ENCODE peak calls at places on chromosomes 6 and 20, in ten cellular contexts. One of them, this sample, is unnamed. For H3K36me3, the result is how much of the 10 kb centered on the place peaks cover.

GRCh38 chr6:17914651-17915050 is 72.8 kb downstream of the KIF13A start:
- DNase-seq in fibroblast of lung: no peak
- DNase-seq in stomach: no peak
- DNase-seq in neural progenitor cell: no peak
- DNase-seq in tibial nerve: no peak
- DNase-seq in uterus: no peak
- DNase-seq in heart left ventricle: no peak
- DNase-seq in Panc1: no peak
- DNase-seq in pancreas: no peak
- DNase-seq in BJ: no peak
- DNase-seq in this sample: no peak

GRCh38 chr20:63758152-63758551 is 18.6 kb downstream of the SLC2A4RG start:
- DNase-seq in tibial nerve: no peak
- DNase-seq in Panc1: no peak
- DNase-seq in BJ: no peak
- DNase-seq in pancreas: no peak
- DNase-seq in fibroblast of lung: no peak
- DNase-seq in stomach: no peak
- DNase-seq in heart left ventricle: peak
- DNase-seq in uterus: no peak
- DNase-seq in neural progenitor cell: no peak
- DNase-seq in this sample: no peak

GRCh38 chr6:83047065-83047754 is 18.4 kb downstream of the UBE3D start:
- DNase-seq in stomach: no peak
- DNase-seq in heart left ventricle: no peak
- DNase-seq in fibroblast of lung: no peak
- DNase-seq in pancreas: no peak
- DNase-seq in uterus: no peak
- DNase-seq in Panc1: no peak
- DNase-seq in tibial nerve: no peak
- DNase-seq in BJ: no peak
- DNase-seq in neural progenitor cell: peak
- DNase-seq in this sample: no peak

GRCh38 chr6:18598865-18599264 is 211.7 kb downstream of the RNF144B start:
- DNase-seq in fibroblast of lung: no peak
- DNase-seq in tibial nerve: no peak
- DNase-seq in pancreas: no peak
- DNase-seq in uterus: no peak
- DNase-seq in Panc1: no peak
- DNase-seq in neural progenitor cell: no peak
- DNase-seq in BJ: no peak
- DNase-seq in heart left ventricle: no peak
- DNase-seq in stomach: no peak
- DNase-seq in this sample: no peak

GRCh38 chr20:38165089-38165965 is at the start of gene TGM2:
- DNase-seq in Panc1: peak
- DNase-seq in fibroblast of lung: peak
- DNase-seq in uterus: peak
- DNase-seq in tibial nerve: no peak
- DNase-seq in BJ: no peak
- DNase-seq in stomach: peak
- DNase-seq in pancreas: peak
- DNase-seq in neural progenitor cell: peak
- DNase-seq in heart left ventricle: peak
- DNase-seq in this sample: no peak

GRCh38 chr6:170403451-170403850 is 96.9 kb downstream of the FAM120B start:
- DNase-seq in stomach: no peak
- DNase-seq in pancreas: no peak
- DNase-seq in Panc1: no peak
- DNase-seq in fibroblast of lung: peak
- DNase-seq in tibial nerve: no peak
- DNase-seq in uterus: no peak
- DNase-seq in heart left ventricle: no peak
- DNase-seq in neural progenitor cell: peak
- DNase-seq in BJ: no peak
- DNase-seq in this sample: no peak

GRCh38 chr6:102026649-102027048 is 633.1 kb downstream of the GRIK2 start:
- DNase-seq in pancreas: no peak
- DNase-seq in fibroblast of lung: no peak
- DNase-seq in stomach: no peak
- DNase-seq in Panc1: no peak
- DNase-seq in BJ: no peak
- DNase-seq in heart left ventricle: no peak
- DNase-seq in tibial nerve: no peak
- DNase-seq in uterus: no peak
- DNase-seq in neural progenitor cell: no peak
- DNase-seq in this sample: no peak

GRCh38 chr6:156662025-156662445 is 115.1 kb upstream of the ARID1B start:
- DNase-seq in stomach: no peak
- DNase-seq in pancreas: peak
- DNase-seq in heart left ventricle: no peak
- DNase-seq in BJ: peak
- DNase-seq in tibial nerve: no peak
- DNase-seq in uterus: no peak
- DNase-seq in neural progenitor cell: peak
- DNase-seq in fibroblast of lung: no peak
- DNase-seq in Panc1: peak
- DNase-seq in this sample: no peak

GRCh38 chr6:46900266-46900665 is 21.5 kb downstream of the ADGRF5 start:
- DNase-seq in heart left ventricle: no peak
- DNase-seq in fibroblast of lung: no peak
- DNase-seq in neural progenitor cell: no peak
- DNase-seq in stomach: no peak
- DNase-seq in tibial nerve: no peak
- DNase-seq in uterus: no peak
- DNase-seq in BJ: no peak
- DNase-seq in Panc1: no peak
- DNase-seq in pancreas: no peak
- DNase-seq in this sample: no peak

GRCh38 chr6:48078092-48078491 is 32.9 kb downstream of the PTCHD4 start:
- DNase-seq in heart left ventricle: no peak
- DNase-seq in stomach: no peak
- DNase-seq in pancreas: no peak
- DNase-seq in neural progenitor cell: no peak
- DNase-seq in uterus: no peak
- DNase-seq in tibial nerve: no peak
- DNase-seq in fibroblast of lung: peak
- DNase-seq in BJ: no peak
- DNase-seq in Panc1: no peak
- DNase-seq in this sample: no peak

GRCh38 chr20:343107-343506 is 3.8 kb upstream of the NRSN2 start:
- DNase-seq in heart left ventricle: no peak
- DNase-seq in tibial nerve: no peak
- DNase-seq in Panc1: no peak
- DNase-seq in neural progenitor cell: no peak
- DNase-seq in stomach: no peak
- DNase-seq in fibroblast of lung: no peak
- DNase-seq in pancreas: no peak
- DNase-seq in uterus: no peak
- DNase-seq in BJ: no peak
- DNase-seq in this sample: no peak

GRCh38 chr6:38262041-38262440 is 377.7 kb downstream of the BTBD9 start:
- DNase-seq in uterus: no peak
- DNase-seq in Panc1: peak
- DNase-seq in stomach: no peak
- DNase-seq in tibial nerve: no peak
- DNase-seq in BJ: peak
- DNase-seq in neural progenitor cell: no peak
- DNase-seq in heart left ventricle: no peak
- DNase-seq in pancreas: no peak
- DNase-seq in fibroblast of lung: peak
- DNase-seq in this sample: peak

GRCh38 chr6:126033696-126034095 is 47.4 kb downstream of the TRMT11 start:
- DNase-seq in BJ: peak
- DNase-seq in stomach: no peak
- DNase-seq in tibial nerve: peak
- DNase-seq in Panc1: no peak
- DNase-seq in uterus: peak
- DNase-seq in fibroblast of lung: peak
- DNase-seq in heart left ventricle: no peak
- DNase-seq in neural progenitor cell: peak
- DNase-seq in pancreas: no peak
- DNase-seq in this sample: peak

GRCh38 chr20:41213150-41213820 is 75.9 kb downstream of the PLCG1 start:
- DNase-seq in uterus: no peak
- DNase-seq in tibial nerve: no peak
- DNase-seq in pancreas: no peak
- DNase-seq in neural progenitor cell: no peak
- DNase-seq in BJ: no peak
- DNase-seq in heart left ventricle: no peak
- DNase-seq in Panc1: no peak
- DNase-seq in fibroblast of lung: peak
- DNase-seq in stomach: no peak
- DNase-seq in this sample: no peak

GRCh38 chr6:8652710-8653109 is 217.4 kb upstream of the SLC35B3 start:
- DNase-seq in tibial nerve: no peak
- DNase-seq in fibroblast of lung: no peak
- DNase-seq in stomach: no peak
- DNase-seq in neural progenitor cell: no peak
- DNase-seq in BJ: no peak
- DNase-seq in heart left ventricle: no peak
- DNase-seq in pancreas: no peak
- DNase-seq in uterus: no peak
- DNase-seq in Panc1: no peak
- DNase-seq in this sample: no peak

GRCh38 chr6:117206951-117207687 is 58.2 kb upstream of the VGLL2 start:
- DNase-seq in BJ: no peak
- DNase-seq in neural progenitor cell: peak
- DNase-seq in Panc1: no peak
- DNase-seq in fibroblast of lung: no peak
- DNase-seq in stomach: no peak
- DNase-seq in tibial nerve: no peak
- DNase-seq in pancreas: no peak
- DNase-seq in uterus: no peak
- DNase-seq in heart left ventricle: no peak
- DNase-seq in this sample: no peak

GRCh38 chr6:110689275-110689935 is 125.9 kb downstream of the CDK19 start:
- DNase-seq in heart left ventricle: no peak
- DNase-seq in tibial nerve: no peak
- DNase-seq in pancreas: no peak
- DNase-seq in uterus: no peak
- DNase-seq in stomach: no peak
- DNase-seq in Panc1: no peak
- DNase-seq in BJ: no peak
- DNase-seq in neural progenitor cell: no peak
- DNase-seq in fibroblast of lung: no peak
- DNase-seq in this sample: no peak

GRCh38 chr6:105879902-105880547 is 206.1 kb upstream of the PRDM1 start:
- DNase-seq in neural progenitor cell: no peak
- DNase-seq in pancreas: no peak
- DNase-seq in fibroblast of lung: no peak
- DNase-seq in stomach: no peak
- DNase-seq in tibial nerve: peak
- DNase-seq in uterus: peak
- DNase-seq in BJ: no peak
- DNase-seq in heart left ventricle: no peak
- DNase-seq in Panc1: no peak
- DNase-seq in this sample: no peak

DNA sequence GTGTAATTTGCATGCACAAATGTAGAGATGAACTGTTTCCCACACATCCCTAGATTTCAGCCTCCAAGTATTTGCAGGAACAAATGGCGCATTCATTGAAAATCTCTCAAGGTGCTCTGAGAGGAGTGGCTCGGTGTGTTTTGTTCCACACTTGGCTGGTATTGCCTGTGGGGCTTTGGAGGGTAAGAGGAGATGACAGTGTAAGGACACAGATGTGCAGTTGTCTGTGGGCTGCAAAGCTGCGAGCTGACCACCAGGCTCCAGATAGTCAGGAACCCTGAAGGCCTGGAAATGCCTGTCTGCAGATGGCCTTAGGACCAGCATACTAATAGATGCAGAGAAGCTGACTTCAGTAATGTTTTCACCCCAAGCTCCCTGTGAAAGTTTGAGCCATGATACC is 57.7 kb upstream of the PBOV1 start:
- DNase-seq in stomach: no peak
- DNase-seq in fibroblast of lung: no peak
- DNase-seq in Panc1: no peak
- DNase-seq in heart left ventricle: no peak
- DNase-seq in uterus: no peak
- DNase-seq in tibial nerve: no peak
- DNase-seq in BJ: no peak
- DNase-seq in neural progenitor cell: peak
- DNase-seq in pancreas: no peak
- DNase-seq in this sample: no peak
- TF ChIP-seq CTCF in stomach: no peak
- TF ChIP-seq CTCF in fibroblast of lung: no peak
- TF ChIP-seq CTCF in Panc1: no peak
- TF ChIP-seq CTCF in heart left ventricle: no peak
- TF ChIP-seq CTCF in uterus: no peak
- TF ChIP-seq CTCF in tibial nerve: no peak
- TF ChIP-seq CTCF in BJ: no peak
- TF ChIP-seq CTCF in neural progenitor cell: no peak
- TF ChIP-seq CTCF in pancreas: no peak
- TF ChIP-seq CTCF in this sample: no peak

DNA sequence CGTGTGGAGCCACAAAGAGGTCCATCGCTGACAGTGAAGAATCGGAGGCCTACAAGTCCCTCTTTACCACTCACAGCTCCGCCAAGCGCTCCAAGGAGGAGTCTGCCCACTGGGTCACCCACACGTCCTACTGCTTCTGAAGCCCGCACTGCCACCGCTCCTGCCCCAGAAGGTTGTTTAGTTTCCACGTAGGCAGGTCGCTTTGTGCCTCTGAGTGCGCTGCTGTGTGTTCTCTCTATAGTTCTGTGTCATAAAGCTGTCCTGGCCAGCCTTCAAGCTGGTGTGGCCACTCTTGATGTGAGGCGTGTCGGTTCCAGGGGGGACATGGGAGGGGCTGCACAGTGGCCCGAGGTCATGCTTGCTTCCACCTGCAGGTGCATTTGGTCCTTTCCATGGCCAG is 6.4 kb upstream of the FAM209A start:
- DNase-seq in BJ: no peak
- DNase-seq in stomach: no peak
- DNase-seq in Panc1: no peak
- DNase-seq in uterus: no peak
- DNase-seq in tibial nerve: no peak
- DNase-seq in pancreas: no peak
- DNase-seq in heart left ventricle: no peak
- DNase-seq in neural progenitor cell: no peak
- DNase-seq in fibroblast of lung: no peak
- DNase-seq in this sample: no peak
- H3K36me3 ChIP-seq in BJ: under half
- H3K36me3 ChIP-seq in stomach: half or more
- H3K36me3 ChIP-seq in Panc1: under half
- H3K36me3 ChIP-seq in uterus: under half
- H3K36me3 ChIP-seq in tibial nerve: under half
- H3K36me3 ChIP-seq in pancreas: under half
- H3K36me3 ChIP-seq in heart left ventricle: half or more
- H3K36me3 ChIP-seq in neural progenitor cell: under half
- H3K36me3 ChIP-seq in fibroblast of lung: under half
- H3K36me3 ChIP-seq in this sample: under half

GRCh38 chr20:50799890-50800550 is 5.2 kb downstream of the BCAS4 start:
- DNase-seq in pancreas: no peak
- DNase-seq in neural progenitor cell: no peak
- DNase-seq in uterus: no peak
- DNase-seq in Panc1: no peak
- DNase-seq in tibial nerve: no peak
- DNase-seq in heart left ventricle: no peak
- DNase-seq in BJ: no peak
- DNase-seq in stomach: no peak
- DNase-seq in fibroblast of lung: no peak
- DNase-seq in this sample: no peak
- H3K4me3 ChIP-seq in pancreas: no peak
- H3K4me3 ChIP-seq in neural progenitor cell: no peak
- H3K4me3 ChIP-seq in uterus: no peak
- H3K4me3 ChIP-seq in Panc1: no peak
- H3K4me3 ChIP-seq in tibial nerve: no peak
- H3K4me3 ChIP-seq in heart left ventricle: no peak
- H3K4me3 ChIP-seq in BJ: no peak
- H3K4me3 ChIP-seq in stomach: no peak
- H3K4me3 ChIP-seq in fibroblast of lung: no peak
- H3K4me3 ChIP-seq in this sample: no peak

GRCh38 chr6:4958624-4959023 is 45.2 kb downstream of the RPP40 start:
- DNase-seq in tibial nerve: no peak
- DNase-seq in uterus: no peak
- DNase-seq in pancreas: no peak
- DNase-seq in fibroblast of lung: no peak
- DNase-seq in Panc1: no peak
- DNase-seq in BJ: no peak
- DNase-seq in stomach: no peak
- DNase-seq in neural progenitor cell: no peak
- DNase-seq in heart left ventricle: no peak
- DNase-seq in this sample: no peak
- TF ChIP-seq CTCF in tibial nerve: no peak
- TF ChIP-seq CTCF in uterus: no peak
- TF ChIP-seq CTCF in pancreas: no peak
- TF ChIP-seq CTCF in fibroblast of lung: no peak
- TF ChIP-seq CTCF in Panc1: no peak
- TF ChIP-seq CTCF in BJ: no peak
- TF ChIP-seq CTCF in stomach: no peak
- TF ChIP-seq CTCF in neural progenitor cell: no peak
- TF ChIP-seq CTCF in heart left ventricle: no peak
- TF ChIP-seq CTCF in this sample: no peak

This sample was measured in kidney epithelial cell.